ENCODE peak calls at places on chromosomes 2 and 18, in five cellular contexts. J is nucleus accumbens; M is prostate gland; S is activated CD8-positive, alpha-beta memory T cell treated with anti-CD3 and anti-CD28 coated beads for 24 hours; G is IMR-90. U is an unnamed sample.

GRCh38 chr2:10768063-10768507 is 44.5 kb downstream of the PDIA6 start:
- DNase-seq in J (no peak), M (no peak), S (no peak), G (no peak), U (no peak)

GRCh38 chr18:55316615-55317184 is 271.3 kb downstream of the TCF4 start:
- DNase-seq in J (no peak), M (no peak), S (no peak), G (no peak), U (no peak)

GRCh38 chr2:207777124-207777523 is 7.4 kb upstream of the FZD5 start:
- DNase-seq in J (no peak), M (no peak), S (no peak), G (no peak), U (no peak)

GRCh38 chr2:97713296-97714083 is at the start of gene ZAP70:
- DNase-seq in J (no peak), M (no peak), S (peak), G (no peak), U (no peak)

GRCh38 chr2:8009010-8009597 is 672.8 kb upstream of the ID2 start:
- DNase-seq in J (no peak), M (no peak), S (no peak), G (peak), U (peak)

GRCh38 chr2:9400268-9401058 is 22.9 kb downstream of the ITGB1BP1 start:
- DNase-seq in J (no peak), M (no peak), S (no peak), G (no peak), U (no peak)

GRCh38 chr2:15729709-15730544 is 138.3 kb downstream of the DDX1 start:
- DNase-seq in J (no peak), M (no peak), S (no peak), G (no peak), U (peak)

GRCh38 chr2:48589170-48589767 is 28.4 kb upstream of the GTF2A1L start:
- DNase-seq in J (no peak), M (no peak), S (no peak), G (peak), U (peak)

GRCh38 chr2:112730791-112731190 is 10.0 kb downstream of the NT5DC4 start:
- DNase-seq in J (no peak), M (no peak), S (no peak), G (no peak), U (no peak)

GRCh38 chr2:39875182-39875913 is 96.3 kb upstream of the THUMPD2 start:
- DNase-seq in J (no peak), M (no peak), S (no peak), G (peak), U (peak)

GRCh38 chr2:239803102-239803763 is 221.9 kb downstream of the NDUFA10 start:
- DNase-seq in J (no peak), M (no peak), S (peak), G (no peak), U (no peak)

GRCh38 chr18:48796491-48797205 is 154.1 kb downstream of the SMAD7 start:
- DNase-seq in J (no peak), M (no peak), S (peak), G (no peak), U (no peak)

GRCh38 chr18:54607213-54607934 is 16.3 kb downstream of the DYNAP start:
- DNase-seq in J (no peak), M (peak), S (no peak), G (peak), U (no peak)

GRCh38 chr2:136381722-136382633 is 264.0 kb upstream of the CXCR4 start:
- DNase-seq in J (no peak), M (no peak), S (peak), G (no peak), U (no peak)

GRCh38 chr18:49608892-49609291 is 47.0 kb downstream of the LIPG start:
- DNase-seq in J (no peak), M (no peak), S (no peak), G (no peak), U (no peak)

GRCh38 chr2:19673213-19673791 is 228.5 kb downstream of the TTC32 start:
- DNase-seq in J (no peak), M (no peak), S (no peak), G (peak), U (no peak)

GRCh38 chr2:37780097-37780676 is 108.7 kb upstream of the CDC42EP3 start:
- DNase-seq in J (no peak), M (no peak), S (no peak), G (peak), U (no peak)

GRCh38 chr2:109535217-109535946 is 78.4 kb downstream of the SEPTIN10 start:
- DNase-seq in J (no peak), M (no peak), S (peak), G (no peak), U (no peak)

GRCh38 chr18:45910405-45911023 is 56.6 kb downstream of the EPG5 start:
- DNase-seq in J (no peak), M (peak), S (peak), G (peak), U (peak)

GRCh38 chr18:62128157-62128556 is 58.7 kb downstream of the PIGN start:
- DNase-seq in J (no peak), M (peak), S (no peak), G (peak), U (peak)

GRCh38 chr18:69689081-69689759 is 258.5 kb downstream of the CD226 start:
- DNase-seq in J (no peak), M (no peak), S (no peak), G (peak), U (peak)

GRCh38 chr2:9757430-9758287 is 85.6 kb upstream of the TAF1B start:
- DNase-seq in J (no peak), M (no peak), S (no peak), G (peak), U (no peak)

GRCh38 chr2:210663574-210663973 is 107.2 kb downstream of the CPS1 start:
- DNase-seq in J (no peak), M (no peak), S (no peak), G (peak), U (peak)

GRCh38 chr2:147779440-147779839 is 65.4 kb upstream of the ACVR2A start:
- DNase-seq in J (no peak), M (no peak), S (no peak), G (no peak), U (no peak)

GRCh38 chr2:24907106-24907505 is 12.9 kb downstream of the ADCY3 start:
- DNase-seq in J (no peak), M (no peak), S (no peak), G (peak), U (peak)

GRCh38 chr18:1505856-1506255 is 601.2 kb downstream of the ADCYAP1 start:
- DNase-seq in J (no peak), M (no peak), S (no peak), G (no peak), U (no peak)

GRCh38 chr18:31497711-31498449 is at the start of gene DSG2:
- DNase-seq in J (no peak), M (peak), S (peak), G (no peak), U (peak)

GRCh38 chr2:25825238-25825637 is 53.0 kb downstream of the ASXL2 start:
- DNase-seq in J (no peak), M (no peak), S (peak), G (no peak), U (no peak)